ENCODE peak calls at places on chromosome 7, in five cellular contexts. L, V, E, G and I are unnamed samples.
A peak's percentile ranks its signal among the peaks of the same experiment; 100 is the strongest.

GRCh38 chr7:94875221-94875620 is 32.2 kb upstream of the PPP1R9A start:
- DNase-seq in G (no peak), V (no peak), L (no peak), E (no peak), I (no peak)

GRCh38 chr7:42183547-42183946 is 53.5 kb downstream of the GLI3 start:
- DNase-seq in E (no peak), G (no peak), L (no peak), V (no peak), I (no peak)

GRCh38 chr7:69276011-69276729 is 322.1 kb upstream of the AUTS2 start:
- DNase-seq in E (no peak), L (no peak), V (no peak), G (no peak), I (peak; percentile 58)

GRCh38 chr7:121960678-121961461 is 87.9 kb downstream of the PTPRZ1 start:
- DNase-seq in G (peak; percentile 93), L (peak; percentile 70), E (no peak), V (no peak), I (peak; percentile 16)

GRCh38 chr7:128425851-128426250 is 16.1 kb upstream of the IMPDH1 start:
- DNase-seq in L (peak; percentile 75), E (no peak), G (peak; percentile 32), V (no peak), I (peak; percentile 79)

GRCh38 chr7:92313055-92313454 is 67.3 kb downstream of the ANKIB1 start:
- DNase-seq in L (no peak), V (no peak), G (no peak), E (no peak), I (no peak)

GRCh38 chr7:100431286-100431735 is 1.7 kb downstream of the MEPCE start:
- DNase-seq in E (no peak), G (no peak), V (no peak), L (no peak), I (no peak)

GRCh38 chr7:131627589-131628212 is 71.3 kb upstream of the PODXL start:
- DNase-seq in V (no peak), E (no peak), G (no peak), L (no peak), I (no peak)

GRCh38 chr7:100598425-100598824 is 3.7 kb upstream of the PCOLCE start:
- DNase-seq in E (no peak), G (no peak), V (no peak), L (no peak), I (no peak)

GRCh38 chr7:137402535-137403258 is 59.2 kb upstream of the PTN start:
- DNase-seq in G (no peak), L (no peak), E (no peak), V (no peak), I (no peak)

GRCh38 chr7:132575336-132575986 is 809 bp downstream of the PLXNA4 start:
- DNase-seq in E (peak; percentile 84), G (no peak), V (no peak), L (peak; percentile 64), I (peak; percentile 83)

GRCh38 chr7:139106959-139107358 is 2.6 kb downstream of the ZC3HAV1 start:
- DNase-seq in E (no peak), V (no peak), G (no peak), L (no peak), I (no peak)

GRCh38 chr7:22137466-22137865 is 191.8 kb upstream of the CDCA7L start:
- DNase-seq in G (no peak), E (no peak), V (no peak), L (no peak), I (no peak)

GRCh38 chr7:78530351-78530750 is 731.8 kb downstream of the PHTF2 start:
- DNase-seq in E (no peak), V (no peak), G (peak; percentile 40), L (peak; percentile 17), I (no peak)

GRCh38 chr7:5422324-5423271 is 1.0 kb downstream of the TNRC18 start:
- DNase-seq in V (no peak), G (no peak), E (peak; percentile 74), L (no peak), I (no peak)

GRCh38 chr7:66913118-66914049 is 7.6 kb upstream of the TMEM248 start:
- DNase-seq in E (no peak), L (no peak), V (no peak), G (no peak), I (peak; percentile 37)

GRCh38 chr7:107594961-107595737 is 15.1 kb downstream of the BCAP29 start:
- DNase-seq in E (no peak), V (no peak), G (peak; percentile 97), L (peak; percentile 98), I (no peak)

GRCh38 chr7:128811631-128812430 is 18.4 kb upstream of the FLNC start:
- DNase-seq in E (no peak), V (no peak), L (no peak), G (no peak), I (no peak)

GRCh38 chr7:88344956-88345832 is 38.5 kb upstream of the STEAP4 start:
- DNase-seq in L (peak; percentile 30), V (peak; percentile 80), G (no peak), E (no peak), I (peak; percentile 69)

GRCh38 chr7:143499246-143499645 is 21.6 kb downstream of the TAS2R41 start:
- DNase-seq in L (peak; percentile 92), V (no peak), G (no peak), E (no peak), I (no peak)

GRCh38 chr7:2109936-2110585 is 122.7 kb downstream of the MAD1L1 start:
- DNase-seq in L (peak; percentile 86), E (peak; percentile 69), G (peak; percentile 89), V (no peak), I (peak; percentile 86)

GRCh38 chr7:100673942-100674431 is 447 bp downstream of the GNB2 start:
- DNase-seq in G (peak; percentile 29), E (peak; percentile 89), L (no peak), V (no peak), I (no peak)

GRCh38 chr7:142567201-142567600 is 182.1 kb upstream of the PRSS1 start:
- DNase-seq in G (no peak), E (no peak), V (no peak), L (no peak), I (no peak)

GRCh38 chr7:1455241-1455939 is 3.9 kb downstream of the MICALL2 start:
- DNase-seq in E (peak; percentile 97), G (peak; percentile 90), V (no peak), L (no peak), I (no peak)

GRCh38 chr7:46317256-46317655 is 396.2 kb upstream of the IGFBP3 start:
- DNase-seq in E (no peak), L (peak; percentile 39), G (no peak), V (no peak), I (no peak)

GRCh38 chr7:17408245-17408903 is 109.9 kb downstream of the AHR start:
- DNase-seq in V (no peak), E (peak; percentile 64), L (peak; percentile 92), G (peak; percentile 93), I (no peak)

GRCh38 chr7:18855796-18856195 is 261.6 kb downstream of the TWIST1 start:
- DNase-seq in E (no peak), G (no peak), V (no peak), L (no peak), I (no peak)

GRCh38 chr7:50264908-50265307 is 39.6 kb upstream of the IKZF1 start:
- DNase-seq in V (no peak), L (no peak), E (no peak), G (peak; percentile 46), I (no peak)

GRCh38 chr7:6407434-6407833 is 40.3 kb downstream of the DAGLB start:
- DNase-seq in L (no peak), V (no peak), G (no peak), E (no peak), I (no peak)

GRCh38 chr7:151330656-151331055 is 11.0 kb upstream of the NUB1 start:
- DNase-seq in G (no peak), E (no peak), L (no peak), V (no peak), I (no peak)

GRCh38 chr7:135742371-135742770 is 6.2 kb downstream of the FAM180A start:
- DNase-seq in G (no peak), V (no peak), E (no peak), L (no peak), I (no peak)

GRCh38 chr7:27873981-27874957 is 134.3 kb downstream of the TAX1BP1 start:
- DNase-seq in G (peak; percentile 34), L (peak; percentile 74), E (peak; percentile 94), V (no peak), I (no peak)

GRCh38 chr7:43647772-43648643 is 65.1 kb downstream of the STK17A start:
- DNase-seq in V (peak; percentile 81), E (peak; percentile 82), G (peak; percentile 97), L (peak; percentile 97), I (no peak)
- H3K4me3 ChIP-seq in V (no peak overlapping the region), E (no peak overlapping the region), G (no peak overlapping the region), L (peak overlapping the region; percentile 34), I (no peak overlapping the region)

DNA sequence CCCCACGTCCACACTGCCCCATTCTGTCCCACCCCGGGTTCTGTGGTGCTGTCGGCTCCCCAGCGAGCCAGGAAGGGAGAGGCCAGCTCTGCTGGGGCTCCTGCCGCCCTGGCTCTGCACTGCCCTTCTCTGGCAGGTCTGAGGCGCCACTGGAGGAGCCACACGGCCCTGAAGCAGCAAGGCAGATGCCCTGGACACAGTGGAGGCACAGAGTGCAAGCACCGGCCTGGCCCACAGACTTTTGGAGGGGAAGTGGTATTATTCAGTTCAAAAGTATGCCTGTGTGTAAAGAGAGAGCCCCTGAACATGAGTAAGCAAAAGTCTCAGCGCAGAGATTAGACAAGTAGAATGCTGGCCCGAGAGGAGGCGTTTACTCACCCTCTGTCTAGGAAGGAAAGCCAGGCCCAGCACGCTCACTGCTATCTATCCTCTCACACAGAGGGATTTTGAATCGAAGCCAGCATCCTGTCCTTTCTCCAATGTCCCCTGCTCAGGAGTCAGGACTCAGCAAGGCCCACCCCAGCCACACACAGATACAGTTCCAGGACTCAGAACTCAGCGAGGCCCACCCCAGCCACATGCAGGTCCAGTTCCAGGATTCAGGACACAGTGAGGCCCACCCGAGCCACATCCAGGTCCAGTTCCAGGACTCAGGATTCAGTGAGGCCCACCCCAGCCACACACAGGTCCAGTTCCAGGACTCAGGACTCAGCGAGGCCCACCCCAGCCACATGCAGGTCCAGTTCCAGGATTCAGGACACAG is 115.0 kb downstream of the EGFR start:
- DNase-seq in L (peak; percentile 97), V (no peak), E (no peak), G (peak; percentile 93), I (no peak)
- H3K4me3 ChIP-seq in L (peak overlapping the region; percentile 2), V (no peak overlapping the region), E (no peak overlapping the region), G (no peak overlapping the region), I (no peak overlapping the region)

GRCh38 chr7:75966209-75966961 is 28.0 kb downstream of the TMEM120A start:
- DNase-seq in E (peak; percentile 86), G (no peak), L (no peak), V (peak; percentile 82), I (peak; percentile 43)
- H3K4me3 ChIP-seq in E (no peak overlapping the region), G (no peak overlapping the region), L (no peak overlapping the region), V (no peak overlapping the region), I (no peak overlapping the region)

GRCh38 chr7:93563584-93563983 is 10.9 kb downstream of the CALCR start:
- DNase-seq in E (no peak), V (no peak), L (no peak), G (no peak), I (no peak)
- H3K4me3 ChIP-seq in E (no peak overlapping the region), V (no peak overlapping the region), L (no peak overlapping the region), G (no peak overlapping the region), I (no peak overlapping the region)